ENCODE peak calls at places on chromosomes 6 and 20, in ten cellular contexts. K is osteocyte; L is hypothalamus; D is stimulated activated naive CD8-positive, alpha-beta T cell treated with anti-CD3 and anti-CD28 coated beads, Interleukin-15, Interleukin-2, amounts not matched to agents 100 U/mL and 50 U/mL, for 24 hours; B is AG04450; G is uterus; Q is MV-4-11; V is ELF-1; R is posterior vena cava; P is GM10248. H is an unnamed sample.

GRCh38 chr20:10680571-10680970 is 6.8 kb upstream of the JAG1 start:
- DNase-seq in K (no peak), L (no peak), D (no peak), B (no peak), G (no peak), Q (no peak), V (no peak), R (no peak), P (no peak), H (no peak)

GRCh38 chr20:57619053-57619831 is 984 bp downstream of the ZBP1 start:
- DNase-seq in K (no peak), L (no peak), D (peak), B (no peak), G (no peak), Q (peak), V (no peak), R (peak), P (peak), H (peak)

GRCh38 chr20:54208492-54209044 is 681 bp downstream of the PFDN4 start:
- DNase-seq in K (no peak), L (no peak), D (no peak), B (no peak), G (no peak), Q (peak), V (peak), R (no peak), P (peak), H (no peak)

GRCh38 chr20:39067526-39068216 is 105.5 kb downstream of the DHX35 start:
- DNase-seq in K (no peak), L (no peak), D (no peak), B (peak), G (no peak), Q (no peak), V (no peak), R (no peak), P (no peak), H (no peak)

GRCh38 chr20:61396262-61396848 is 144.3 kb downstream of the CDH4 start:
- DNase-seq in K (no peak), L (no peak), D (no peak), B (no peak), G (no peak), Q (no peak), V (no peak), R (peak), P (no peak), H (no peak)

GRCh38 chr6:116444991-116445566 is 16.1 kb upstream of the CALHM6 start:
- DNase-seq in K (no peak), L (no peak), D (no peak), B (no peak), G (no peak), Q (no peak), V (no peak), R (no peak), P (no peak), H (no peak)

GRCh38 chr6:30557683-30557981 is 537 bp downstream of the PRR3 start:
- DNase-seq in K (no peak), L (no peak), D (no peak), B (no peak), G (no peak), Q (peak), V (no peak), R (no peak), P (peak), H (no peak)

GRCh38 chr20:37945034-37945660 is 42.2 kb downstream of the VSTM2L start:
- DNase-seq in K (no peak), L (no peak), D (no peak), B (no peak), G (no peak), Q (no peak), V (no peak), R (no peak), P (no peak), H (no peak)